ENCODE peak calls at places on chromosomes 3 and 15, in four cellular contexts. T, F, C and N are unnamed samples.
A peak's percentile ranks its signal among the peaks of the same experiment; 100 is the strongest.

GRCh38 chr15:70234256-70234965 is 136.7 kb upstream of the TLE3 start:
- DNase-seq in T (no peak), F (no peak), C (no peak), N (no peak)

GRCh38 chr3:177554900-177555759 is 357.8 kb upstream of the TBL1XR1 start:
- DNase-seq in T (peak; percentile 34), F (no peak), C (no peak), N (no peak)

GRCh38 chr3:94076055-94076454 is 13.2 kb downstream of the NSUN3 start:
- DNase-seq in T (no peak), F (no peak), C (no peak), N (no peak)

GRCh38 chr3:151290673-151291072 is 12.3 kb upstream of the P2RY14 start:
- DNase-seq in T (no peak), F (no peak), C (no peak), N (no peak)

GRCh38 chr3:152384412-152384811 is 115.7 kb downstream of the MBNL1 start:
- DNase-seq in T (no peak), F (no peak), C (no peak), N (no peak)

GRCh38 chr3:1196997-1197396 is 104.2 kb downstream of the CNTN6 start:
- DNase-seq in T (no peak), F (no peak), C (no peak), N (no peak)

GRCh38 chr3:733313-733712 is 359.5 kb upstream of the CNTN6 start:
- DNase-seq in T (no peak), F (no peak), C (no peak), N (no peak)

GRCh38 chr15:61702224-61703120 is 357.8 kb downstream of the VPS13C start:
- DNase-seq in T (no peak), F (no peak), C (no peak), N (no peak)

GRCh38 chr3:71444028-71444860 is 139.3 kb downstream of the FOXP1 start:
- DNase-seq in T (peak; percentile 52), F (peak; percentile 65), C (no peak), N (peak; percentile 72)

GRCh38 chr3:107525101-107525953 is 2.6 kb downstream of the BBX start:
- DNase-seq in T (peak; percentile 63), F (peak; percentile 62), C (peak; percentile 73), N (peak; percentile 35)

GRCh38 chr3:133742351-133743091 is 3.7 kb upstream of the TF start:
- DNase-seq in T (no peak), F (peak; percentile 71), C (no peak), N (no peak)

GRCh38 chr3:76242886-76243753 is 457.8 kb upstream of the ZNF717 start:
- DNase-seq in T (no peak), F (no peak), C (no peak), N (no peak)

DNA sequence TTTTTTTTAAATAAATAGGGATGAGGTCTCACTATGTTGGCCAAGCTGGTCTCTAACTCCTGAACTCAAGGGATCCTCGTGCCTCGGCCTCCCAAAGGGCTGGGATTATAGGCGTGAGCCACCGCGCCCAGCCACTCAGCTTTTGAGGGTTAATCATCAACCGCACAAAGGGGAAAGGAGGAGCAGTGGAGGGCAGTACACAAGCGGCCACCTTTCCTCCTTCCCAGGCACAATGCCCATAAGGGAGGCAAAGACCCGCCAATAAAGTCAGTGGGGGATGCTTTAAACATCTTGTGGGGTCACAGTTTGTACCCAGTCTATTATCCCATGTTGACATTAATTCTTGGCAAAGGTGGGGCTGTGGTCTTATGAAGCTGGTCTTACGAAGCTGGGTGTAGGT is 32.4 kb downstream of the EHD4 start:
- DNase-seq in T (no peak), F (no peak), C (no peak), N (no peak)
- H3K4me1 ChIP-seq in T (no peaks in the 10 kb centered on the region), F (no peaks in the 10 kb centered on the region), C (no peaks in the 10 kb centered on the region), N (no peaks in the 10 kb centered on the region)

GRCh38 chr3:48660800-48661400 is 1.8 kb downstream of the CELSR3 start:
- DNase-seq in T (no peak), F (no peak), C (no peak), N (no peak)
- H3K4me3 ChIP-seq in T (no peak overlapping the region), F (no peak overlapping the region), C (no peak overlapping the region), N (no peak overlapping the region)

GRCh38 chr3:126666002-126666401 is 11.1 kb upstream of the TXNRD3 start:
- DNase-seq in T (no peak), F (no peak), C (no peak), N (no peak)

GRCh38 chr3:126663257-126663656 is 8.3 kb upstream of the TXNRD3 start:
- DNase-seq in T (no peak), F (no peak), C (no peak), N (no peak)

GRCh38 chr3:126663750-126664149 is 8.8 kb upstream of the TXNRD3 start:
- DNase-seq in T (no peak), F (no peak), C (no peak), N (no peak)

GRCh38 chr3:126665221-126665936 is 10.5 kb upstream of the TXNRD3 start:
- DNase-seq in T (no peak), F (no peak), C (no peak), N (no peak)

DNA sequence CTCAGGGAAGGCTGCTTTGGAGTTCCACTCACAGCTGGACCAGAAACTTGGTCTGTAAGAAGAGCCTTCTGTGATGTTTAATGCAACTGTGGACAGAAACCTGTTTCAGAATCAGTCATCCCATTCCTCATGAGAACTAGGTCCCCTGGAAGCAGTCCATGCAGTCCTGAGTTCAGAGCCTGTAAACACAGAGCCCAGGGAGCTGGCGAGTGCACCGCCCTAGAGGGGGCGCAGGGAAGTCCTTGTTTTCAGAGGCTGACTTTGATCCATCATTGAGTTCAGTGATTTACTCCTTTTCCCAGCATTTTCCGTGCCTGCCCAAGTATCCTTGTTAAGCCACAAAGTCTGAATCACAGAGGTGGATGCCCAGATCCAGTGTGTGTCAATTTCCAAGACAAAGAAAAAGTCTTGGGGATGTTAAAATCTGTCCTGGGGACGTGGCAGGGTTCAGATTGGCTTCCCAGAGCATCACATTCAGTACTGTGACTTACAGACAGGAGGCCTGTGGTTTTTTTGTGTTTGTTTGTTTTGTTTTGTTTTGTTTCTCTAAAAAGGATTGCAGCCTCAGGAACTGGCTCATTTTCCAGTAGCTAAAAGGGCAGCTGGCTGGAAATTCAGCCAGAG is 9.8 kb upstream of the TXNRD3 start:
- DNase-seq in T (no peak), F (no peak), C (no peak), N (no peak)
- TF ChIP-seq CTCF in T (no peak), F (no peak), C (no peak), N (peak; percentile 13)

GRCh38 chr3:127787966-127788365 is 34.3 kb downstream of the MGLL start:
- DNase-seq in T (no peak), F (no peak), C (no peak), N (no peak)

GRCh38 chr3:127788436-127788835 is 33.9 kb downstream of the MGLL start:
- DNase-seq in T (no peak), F (no peak), C (no peak), N (no peak)

GRCh38 chr3:127786358-127787070 is 35.8 kb downstream of the MGLL start:
- DNase-seq in T (peak; percentile 94), F (no peak), C (no peak), N (peak; percentile 88)

GRCh38 chr3:127787071-127787490 is 35.2 kb downstream of the MGLL start:
- DNase-seq in T (no peak), F (no peak), C (no peak), N (no peak)

DNA sequence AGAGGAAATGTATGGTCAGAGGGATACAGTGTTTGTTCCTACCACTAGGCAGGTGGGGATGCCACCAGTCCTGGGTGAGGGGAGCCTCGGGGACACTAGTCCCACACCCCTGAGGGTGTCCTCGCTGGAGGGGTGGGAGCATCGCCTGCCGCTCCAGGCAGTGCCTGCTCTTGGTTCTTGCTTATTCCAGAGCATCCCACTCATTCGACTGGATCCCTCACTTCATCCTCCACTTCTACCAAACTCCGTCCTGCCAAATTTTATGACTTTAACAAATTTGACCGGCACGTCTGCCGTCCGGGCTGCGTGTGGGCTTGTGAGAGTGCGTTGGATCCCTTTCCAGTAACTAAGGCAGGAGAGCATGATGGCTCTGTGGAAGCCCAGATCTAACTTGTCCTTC is 34.8 kb downstream of the MGLL start:
- DNase-seq in T (no peak), F (no peak), C (no peak), N (no peak)
- H3K4me1 ChIP-seq in T (peaks cover 12% of the 10 kb centered on the region), F (peaks cover 10% of the 10 kb centered on the region), C (peaks cover 7% of the 10 kb centered on the region), N (peaks cover 24% of the 10 kb centered on the region)

GRCh38 chr3:25430942-25431570 is 3.0 kb downstream of the RARB start:
- DNase-seq in T (no peak), F (no peak), C (no peak), N (no peak)
- H3K4me3 ChIP-seq in T (no peak overlapping the region), F (no peak overlapping the region), C (no peak overlapping the region), N (no peak overlapping the region)

DNA sequence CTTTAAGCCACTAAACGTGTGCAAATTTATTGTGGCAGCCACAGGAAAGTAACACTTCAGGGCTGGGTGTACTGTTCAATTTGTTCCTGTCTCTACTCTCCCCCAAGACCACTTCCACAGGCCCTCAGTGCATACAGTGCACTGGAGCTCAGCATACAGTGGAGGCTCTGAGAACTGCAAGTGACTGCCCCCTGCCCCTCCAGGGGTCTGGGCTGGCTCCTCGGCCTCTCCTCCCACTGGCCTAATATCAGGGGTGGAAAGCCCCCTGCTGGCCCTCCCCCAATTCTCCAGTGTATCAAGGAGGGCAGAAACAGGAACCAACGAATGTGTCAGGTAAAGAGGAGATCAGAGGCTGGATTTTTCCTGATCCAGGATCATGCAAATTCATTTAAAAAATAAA is 19.9 kb upstream of the HEG1 start:
- DNase-seq in T (no peak), F (no peak), C (no peak), N (no peak)
- TF ChIP-seq CTCF in T (no peak), F (no peak), C (no peak), N (peak; percentile 17)

GRCh38 chr3:155554777-155555445 is 190.0 kb downstream of the PLCH1 start:
- DNase-seq in T (no peak), F (no peak), C (no peak), N (no peak)

GRCh38 chr3:155553800-155554199 is 191.1 kb downstream of the PLCH1 start:
- DNase-seq in T (no peak), F (no peak), C (no peak), N (no peak)

GRCh38 chr3:155560135-155560534 is 184.7 kb downstream of the PLCH1 start:
- DNase-seq in T (no peak), F (no peak), C (no peak), N (no peak)

GRCh38 chr3:155555479-155556065 is 189.3 kb downstream of the PLCH1 start:
- DNase-seq in T (no peak), F (no peak), C (no peak), N (no peak)

GRCh38 chr3:155556531-155556930 is 188.3 kb downstream of the PLCH1 start:
- DNase-seq in T (no peak), F (no peak), C (no peak), N (no peak)
- H3K4me1 ChIP-seq in T (no peaks in the 10 kb centered on the region), F (no peaks in the 10 kb centered on the region), C (peaks cover 8% of the 10 kb centered on the region), N (no peaks in the 10 kb centered on the region)

GRCh38 chr3:115709931-115710330 is 86.6 kb downstream of the GAP43 start:
- DNase-seq in T (no peak), F (no peak), C (no peak), N (no peak)

GRCh38 chr3:115713247-115713646 is 89.9 kb downstream of the GAP43 start:
- DNase-seq in T (no peak), F (peak; percentile 84), C (peak; percentile 69), N (peak; percentile 97)

GRCh38 chr3:115708540-115708939 is 85.2 kb downstream of the GAP43 start:
- DNase-seq in T (no peak), F (no peak), C (no peak), N (no peak)

GRCh38 chr3:115709135-115709534 is 85.8 kb downstream of the GAP43 start:
- DNase-seq in T (no peak), F (no peak), C (no peak), N (peak; percentile 67)

GRCh38 chr3:115710799-115711198 is 87.5 kb downstream of the GAP43 start:
- DNase-seq in T (no peak), F (no peak), C (no peak), N (no peak)
- H3K4me3 ChIP-seq in T (no peak overlapping the region), F (no peak overlapping the region), C (no peak overlapping the region), N (peak overlapping the region; percentile 31)